ENCODE peak calls at places on chromosomes 16 and 17, in six cellular contexts. W is thoracic aorta, B is A549, J is heart right ventricle, H is GM13976, P is tibial artery. U is an unnamed sample.

GRCh38 chr17:46027326-46028325 is 28.6 kb downstream of the STH start:
- DNase-seq in W (no peak), B (no peak), J (no peak), H (no peak), P (no peak), U (no peak)

GRCh38 chr17:18246109-18246725 is 12.3 kb downstream of the FLII start:
- DNase-seq in W (no peak), B (no peak), J (no peak), H (no peak), P (no peak), U (no peak)

GRCh38 chr16:16045879-16046278 is 96.5 kb downstream of the ABCC1 start:
- DNase-seq in W (no peak), B (no peak), J (no peak), H (no peak), P (no peak), U (peak)

GRCh38 chr17:21676281-21677111 is 15.8 kb upstream of the KCNJ18 start:
- DNase-seq in W (no peak), B (no peak), J (no peak), H (no peak), P (no peak), U (no peak)

GRCh38 chr16:57807968-57808528 is 5.8 kb upstream of the KIFC3 start:
- DNase-seq in W (no peak), B (peak), J (peak), H (peak), P (peak), U (peak)

GRCh38 chr17:20059728-20060188 is 50.6 kb downstream of the SPECC1 start:
- DNase-seq in W (no peak), B (peak), J (no peak), H (peak), P (no peak), U (no peak)

GRCh38 chr17:78933025-78933958 is 8.1 kb upstream of the TIMP2 start:
- DNase-seq in W (peak), B (peak), J (no peak), H (peak), P (peak), U (peak)

GRCh38 chr17:38879878-38880727 is 10.2 kb downstream of the LASP1 start:
- DNase-seq in W (no peak), B (peak), J (peak), H (no peak), P (no peak), U (peak)

DNA sequence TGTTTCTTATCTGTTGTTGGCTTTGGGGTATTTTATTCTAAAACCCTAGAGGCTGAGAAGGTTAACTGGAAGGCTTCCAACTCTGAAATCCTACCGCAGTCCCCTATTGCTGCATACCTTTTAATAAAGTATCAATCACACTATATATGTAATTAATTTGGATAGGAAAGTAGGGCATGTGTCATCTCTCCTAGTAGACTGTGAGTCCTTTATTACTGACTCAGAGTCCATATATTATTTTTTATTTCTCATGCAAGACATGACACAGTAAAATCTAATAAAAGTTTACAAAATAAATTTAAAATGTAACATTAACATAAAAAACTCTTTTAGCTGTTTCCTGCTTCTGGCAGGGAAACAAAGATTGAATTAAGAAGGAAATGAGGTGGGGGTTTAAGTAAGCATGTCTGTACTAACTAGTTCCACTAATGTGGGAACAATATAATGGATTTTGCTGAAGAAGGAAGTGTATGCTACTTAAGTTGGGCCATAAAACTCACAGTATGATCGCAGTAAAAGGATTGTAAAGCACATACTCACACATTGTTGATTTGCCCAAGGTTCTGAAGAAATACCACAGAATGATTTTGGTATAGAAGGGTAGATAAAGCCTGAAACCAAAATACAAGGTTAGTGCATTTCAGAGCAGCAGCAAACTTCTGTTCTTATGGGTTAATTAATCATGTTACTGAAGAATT is 97.6 kb upstream of the HLF start:
- DNase-seq in W (no peak), B (no peak), J (no peak), H (no peak), P (no peak), U (no peak)
- TF ChIP-seq CTCF in W (no peak), B (no peak), J (no peak), H (no peak), P (no peak), U (no peak)

GRCh38 chr16:65684230-65684629 is 562.4 kb upstream of the CDH11 start:
- DNase-seq in W (no peak), B (no peak), J (no peak), H (no peak), P (no peak), U (no peak)
- TF ChIP-seq CTCF in W (no peak), B (no peak), J (no peak), H (no peak), P (no peak), U (no peak)

DNA sequence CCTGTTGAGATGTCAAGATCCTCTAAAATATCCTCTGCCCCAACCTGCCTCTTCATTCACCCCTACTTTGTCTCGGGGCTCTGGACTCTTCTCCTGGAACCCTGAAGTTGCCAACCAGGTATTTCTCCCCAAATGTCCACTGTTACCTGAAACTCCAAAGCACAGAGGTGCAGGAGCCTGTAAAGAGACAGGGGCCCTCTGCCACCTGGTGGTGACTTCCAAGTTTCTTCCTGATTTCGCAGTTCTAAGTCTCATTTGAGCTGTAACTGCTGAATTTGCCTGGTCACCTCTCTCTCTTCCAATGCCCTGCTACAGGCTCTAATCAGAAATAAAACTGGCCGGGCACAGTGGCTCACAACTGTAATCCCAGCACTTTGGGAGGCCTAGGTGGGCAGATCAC is 77.1 kb upstream of the RCVRN start:
- DNase-seq in W (no peak), B (peak), J (no peak), H (peak), P (no peak), U (peak)
- TF ChIP-seq CTCF in W (peak), B (peak), J (no peak), H (peak), P (no peak), U (peak)

GRCh38 chr17:5399767-5400166 is 19.7 kb downstream of the NUP88 start:
- DNase-seq in W (no peak), B (no peak), J (no peak), H (no peak), P (no peak), U (no peak)

GRCh38 chr17:5410594-5411272 is 8.7 kb downstream of the NUP88 start:
- DNase-seq in W (no peak), B (no peak), J (no peak), H (peak), P (no peak), U (no peak)

DNA sequence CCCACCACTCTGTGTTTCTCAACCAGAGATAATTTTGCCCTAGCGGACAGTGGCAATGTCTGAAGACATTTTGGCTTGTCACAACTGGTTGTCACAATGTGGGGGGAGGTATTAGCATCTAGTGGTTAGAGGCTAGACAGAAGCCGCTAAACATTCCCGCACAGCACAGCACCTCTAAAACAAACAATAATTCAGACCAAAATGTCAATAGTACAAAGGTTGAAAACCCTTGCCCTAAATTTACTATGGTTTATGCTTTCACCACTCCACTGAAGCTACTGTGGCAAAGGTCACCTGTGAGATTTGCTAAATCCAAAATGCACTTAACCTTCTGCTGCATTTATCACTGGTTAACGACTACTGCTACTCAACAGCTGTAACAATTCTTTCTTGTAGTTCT is 14.1 kb downstream of the NUP88 start:
- DNase-seq in W (no peak), B (no peak), J (no peak), H (no peak), P (no peak), U (no peak)
- TF ChIP-seq CTCF in W (no peak), B (no peak), J (no peak), H (no peak), P (no peak), U (no peak)

GRCh38 chr16:72848759-72849664 is 198.9 kb downstream of the ZFHX3 start:
- DNase-seq in W (peak), B (peak), J (peak), H (no peak), P (peak), U (no peak)
- TF ChIP-seq CTCF in W (peak), B (no peak), J (no peak), H (no peak), P (no peak), U (no peak)

DNA sequence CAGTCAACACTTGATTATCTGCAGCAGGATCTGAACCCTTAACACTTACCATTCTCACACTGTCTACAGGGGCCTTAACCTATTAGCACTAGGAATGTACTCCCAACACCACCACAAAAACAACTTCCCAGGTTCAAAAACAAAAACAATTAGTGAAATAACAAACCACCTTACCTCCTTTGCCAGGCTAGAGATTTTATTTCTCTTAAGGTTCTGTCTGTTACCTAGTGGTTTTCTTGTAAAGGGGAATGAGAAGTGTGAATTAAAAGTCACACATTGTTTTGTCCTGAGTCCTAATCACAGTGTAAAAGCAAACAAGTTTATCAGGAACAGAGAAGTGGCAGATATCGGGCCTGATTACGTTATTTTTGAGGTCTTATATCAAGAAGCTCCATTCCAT is 9.7 kb downstream of the SMARCE1 start:
- DNase-seq in W (no peak), B (no peak), J (no peak), H (no peak), P (no peak), U (no peak)
- TF ChIP-seq CTCF in W (no peak), B (no peak), J (no peak), H (no peak), P (no peak), U (no peak)

DNA sequence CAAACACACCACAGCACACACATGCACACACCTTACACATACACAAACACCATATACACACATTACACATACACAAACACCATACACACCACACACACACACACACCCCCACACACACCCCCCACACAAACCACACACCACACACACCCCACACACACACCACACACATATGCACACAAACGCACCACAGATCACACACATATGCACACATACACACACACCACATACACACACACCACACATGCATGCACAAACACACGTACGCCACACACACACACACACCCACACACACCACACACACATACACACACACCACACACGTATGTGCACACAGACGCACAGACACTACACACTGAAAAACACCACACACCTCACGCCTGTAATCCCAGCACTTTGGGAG is 166.0 kb downstream of the AHSP start:
- DNase-seq in W (no peak), B (no peak), J (no peak), H (no peak), P (no peak), U (no peak)
- TF ChIP-seq CTCF in W (no peak), B (no peak), J (no peak), H (no peak), P (no peak), U (no peak)

GRCh38 chr17:28511858-28512461 is 5.8 kb downstream of the FOXN1 start:
- DNase-seq in W (no peak), B (no peak), J (no peak), H (no peak), P (no peak), U (no peak)
- TF ChIP-seq CTCF in W (no peak), B (no peak), J (no peak), H (no peak), P (no peak), U (no peak)

DNA sequence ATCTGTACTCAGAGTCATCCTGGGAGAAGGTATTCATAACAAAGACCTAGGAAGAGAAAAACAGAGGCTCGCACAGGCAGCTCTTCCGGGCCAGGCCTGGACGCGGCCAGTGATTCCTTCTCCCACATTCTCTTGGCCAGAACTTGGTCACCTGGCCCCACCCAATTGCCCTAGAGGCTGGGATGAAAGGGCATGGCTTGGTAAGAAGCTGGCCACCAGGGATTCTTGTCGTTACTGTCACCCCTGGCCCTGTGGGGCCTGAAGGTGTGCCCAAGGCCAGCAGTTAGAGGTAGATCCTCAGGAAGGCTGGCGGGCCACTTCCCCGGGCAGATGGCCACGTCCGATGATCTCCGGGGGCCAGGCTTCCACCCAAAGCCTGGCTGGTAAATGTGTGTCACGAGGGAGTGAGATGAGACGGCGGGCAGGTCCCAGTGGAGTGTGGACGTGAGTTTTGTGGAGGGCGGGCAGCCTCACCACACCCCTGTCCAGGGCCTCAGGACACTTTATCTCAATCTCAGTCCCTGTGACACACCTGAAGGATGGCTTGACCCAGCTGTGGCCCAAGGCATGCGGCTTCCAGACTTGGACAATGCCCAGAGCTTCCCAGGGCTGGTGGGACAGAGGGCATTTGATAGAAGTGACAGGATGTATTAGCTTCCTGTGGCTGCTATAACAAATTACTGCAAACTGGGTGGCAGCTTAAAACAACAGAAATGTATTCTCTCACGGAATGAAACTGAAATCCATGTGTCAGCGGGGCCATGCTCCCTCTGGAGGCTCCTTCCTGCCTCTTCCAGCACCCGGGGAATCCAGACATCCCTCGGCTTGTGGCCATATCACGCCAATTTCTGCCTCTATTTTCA is 66.3 kb upstream of the GSE1 start:
- DNase-seq in W (no peak), B (no peak), J (no peak), H (no peak), P (no peak), U (no peak)
- TF ChIP-seq CTCF in W (no peak), B (peak), J (peak), H (no peak), P (no peak), U (no peak)

DNA sequence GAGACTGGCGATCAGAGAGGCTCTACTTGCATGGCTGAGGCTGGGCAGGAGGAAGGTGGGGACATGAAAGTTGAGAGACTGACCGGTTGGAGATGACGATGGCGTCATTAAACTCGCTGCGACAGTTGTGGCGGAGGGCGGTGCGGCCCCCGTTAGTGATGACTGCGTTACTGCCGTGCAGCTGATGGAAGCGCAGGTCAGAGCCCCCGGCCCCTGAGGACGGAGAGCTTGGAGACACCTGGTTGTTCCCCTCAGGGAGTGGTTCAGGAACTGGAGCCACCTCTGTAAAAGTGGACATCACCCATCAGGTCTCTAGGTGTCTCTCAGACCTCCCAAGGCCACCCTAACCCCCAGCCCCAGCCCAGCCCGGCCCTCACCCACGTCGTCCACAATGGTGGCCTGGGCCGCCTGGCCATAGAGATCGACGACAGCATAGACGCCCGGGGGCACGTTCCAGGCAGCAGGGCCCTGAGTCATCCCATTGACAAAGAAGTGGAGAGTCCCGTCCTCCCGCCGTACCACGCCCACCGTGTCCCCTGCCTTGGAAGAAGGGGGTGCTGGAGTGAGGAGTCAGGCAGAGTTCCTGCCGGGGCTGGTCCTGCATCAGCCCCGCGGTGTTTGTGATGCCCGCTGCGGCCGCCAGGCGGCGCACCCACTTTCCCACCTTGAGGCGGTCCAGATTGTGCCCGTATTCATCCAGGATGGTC is 5.3 kb downstream of the NEURL4 start:
- DNase-seq in W (no peak), B (peak), J (no peak), H (peak), P (no peak), U (peak)
- TF ChIP-seq CTCF in W (peak), B (peak), J (peak), H (peak), P (peak), U (peak)